ENCODE peak calls at places on chromosomes 2 and 18, in nine cellular contexts. T is ovary, H is left lung, I is neural crest cell, M is neural progenitor cell, J is omental fat pad, G is HFFc6, X is A549, L is mammary epithelial cell. C is an unnamed sample.

GRCh38 chr2:227370791-227371312 is 8.3 kb downstream of the TM4SF20 start:
- DNase-seq in G (peak), H (no peak), L (peak), J (no peak), M (no peak), I (no peak), X (no peak), T (no peak), C (peak)

GRCh38 chr2:105382177-105382576 is 16.7 kb downstream of the FHL2 start:
- DNase-seq in T (no peak), I (no peak), H (no peak), M (no peak), G (no peak), X (no peak), J (no peak), L (no peak), C (no peak)

GRCh38 chr18:33673689-33674088 is 95.7 kb downstream of the ASXL3 start:
- DNase-seq in M (peak), H (no peak), T (no peak), J (no peak), I (no peak), L (no peak), G (no peak), X (no peak), C (no peak)

GRCh38 chr2:222518570-222519381 is 94.4 kb downstream of the SGPP2 start:
- DNase-seq in X (no peak), I (no peak), T (no peak), G (no peak), M (peak), H (no peak), J (no peak), L (peak), C (no peak)

GRCh38 chr18:29883114-29883513 is 1159.4 kb downstream of the DSC3 start:
- DNase-seq in M (no peak), L (no peak), J (no peak), G (no peak), H (no peak), T (no peak), I (no peak), X (no peak), C (no peak)

GRCh38 chr18:8943900-8944870 is 158.3 kb upstream of the NDUFV2 start:
- DNase-seq in H (no peak), T (no peak), M (no peak), J (no peak), I (no peak), L (peak), G (peak), X (no peak), C (peak)

GRCh38 chr2:226835420-226835795 is 446 bp upstream of the RHBDD1 start:
- DNase-seq in J (no peak), H (peak), L (no peak), T (no peak), G (no peak), X (no peak), M (no peak), I (no peak), C (no peak)

GRCh38 chr2:148994341-148994740 is 44.2 kb upstream of the LYPD6B start:
- DNase-seq in J (no peak), T (no peak), M (no peak), I (no peak), H (no peak), G (no peak), L (no peak), X (no peak), C (no peak)

GRCh38 chr2:26706616-26707473 is 14.3 kb downstream of the KCNK3 start:
- DNase-seq in G (no peak), T (peak), X (no peak), J (no peak), H (peak), M (peak), L (no peak), I (no peak), C (no peak)

GRCh38 chr2:44680983-44681481 is 260.5 kb upstream of the SIX3 start:
- DNase-seq in X (no peak), M (peak), L (no peak), I (no peak), H (no peak), J (no peak), T (no peak), G (no peak), C (no peak)

GRCh38 chr2:201406077-201406662 is 45.1 kb downstream of the TRAK2 start:
- DNase-seq in I (no peak), H (no peak), G (peak), L (peak), M (no peak), T (no peak), J (no peak), X (no peak), C (peak)

GRCh38 chr2:10478298-10478625 is 30.1 kb upstream of the ODC1 start:
- DNase-seq in H (peak), T (no peak), G (no peak), X (no peak), I (no peak), J (no peak), L (no peak), M (no peak), C (no peak)

GRCh38 chr2:106876699-106877098 is 9.3 kb downstream of the ST6GAL2 start:
- DNase-seq in M (no peak), L (no peak), X (no peak), J (no peak), H (no peak), I (no peak), T (no peak), G (no peak), C (no peak)

GRCh38 chr2:181430406-181431199 is 26.6 kb upstream of the ITGA4 start:
- DNase-seq in J (no peak), G (peak), I (no peak), H (no peak), T (no peak), X (peak), M (no peak), L (peak), C (no peak)

GRCh38 chr2:24287171-24287570 is 73.2 kb downstream of the ITSN2 start:
- DNase-seq in G (no peak), J (no peak), X (no peak), I (no peak), L (no peak), H (no peak), M (no peak), T (no peak), C (no peak)

GRCh38 chr2:12202702-12203101 is 456.3 kb downstream of the LPIN1 start:
- DNase-seq in G (peak), J (no peak), X (no peak), L (no peak), T (peak), M (no peak), H (no peak), I (no peak), C (peak)

GRCh38 chr18:59218018-59218417 is 1.9 kb upstream of the GRP start:
- DNase-seq in T (no peak), I (no peak), M (peak), L (no peak), J (no peak), G (no peak), H (no peak), X (no peak), C (no peak)

GRCh38 chr2:192957425-192957824 is 762.7 kb upstream of the TMEFF2 start:
- DNase-seq in I (no peak), H (no peak), X (no peak), G (no peak), J (no peak), M (no peak), T (no peak), L (peak), C (no peak)

GRCh38 chr2:219991116-219991515 is 363.7 kb downstream of the SLC4A3 start:
- DNase-seq in L (no peak), X (no peak), H (no peak), T (no peak), J (no peak), I (no peak), M (no peak), G (no peak), C (no peak)

GRCh38 chr2:219985017-219985416 is 357.6 kb downstream of the SLC4A3 start:
- DNase-seq in H (no peak), J (no peak), G (no peak), L (no peak), M (no peak), X (no peak), I (no peak), T (no peak), C (no peak)

GRCh38 chr2:219983836-219984235 is 356.4 kb downstream of the SLC4A3 start:
- DNase-seq in M (no peak), X (no peak), J (no peak), H (no peak), T (no peak), G (no peak), I (no peak), L (no peak), C (no peak)

DNA sequence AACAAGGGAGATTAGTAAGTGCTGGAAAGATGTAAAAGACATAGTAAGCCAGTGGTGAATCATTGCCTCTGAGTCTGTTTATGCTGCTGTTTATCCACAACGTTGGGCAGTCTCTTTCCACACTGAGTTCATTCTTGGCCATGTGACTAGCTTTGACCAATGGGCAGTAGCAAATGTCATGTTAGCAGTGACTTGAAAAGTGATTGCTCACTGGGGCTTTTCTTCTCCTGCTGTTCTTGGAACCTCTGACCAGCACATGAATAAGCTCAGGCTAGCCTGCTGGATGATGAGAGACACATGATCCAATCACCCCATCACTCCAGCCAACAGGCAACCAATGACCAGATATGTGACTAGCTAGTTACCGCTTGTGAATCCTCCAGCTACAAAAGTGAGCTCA is 360.4 kb downstream of the SLC4A3 start:
- DNase-seq in H (no peak), M (no peak), J (no peak), L (peak), I (no peak), G (peak), X (peak), T (no peak), C (peak)
- TF ChIP-seq CTCF in H (no peak), M (no peak), J (no peak), L (no peak), I (no peak), G (no peak), X (no peak), T (no peak), C (no peak)

GRCh38 chr2:231393149-231394131 is 2.1 kb upstream of the B3GNT7 start:
- DNase-seq in L (no peak), I (no peak), H (no peak), T (no peak), J (no peak), G (no peak), X (peak), M (peak), C (no peak)
- TF ChIP-seq CTCF in L (peak), I (peak), H (no peak), T (no peak), J (no peak), G (peak), X (no peak), M (peak), C (peak)

GRCh38 chr2:215002500-215002899 is 135.9 kb downstream of the ABCA12 start:
- DNase-seq in J (no peak), M (peak), T (no peak), X (peak), I (peak), H (no peak), G (peak), L (no peak), C (peak)
- TF ChIP-seq CTCF in J (no peak), M (peak), T (peak), X (peak), I (peak), H (peak), G (peak), L (peak), C (peak)

GRCh38 chr2:46643493-46643892 is 164.1 kb downstream of the TMEM247 start:
- DNase-seq in L (no peak), J (no peak), G (no peak), T (no peak), M (no peak), H (no peak), X (peak), I (no peak), C (no peak)
- TF ChIP-seq CTCF in L (no peak), J (no peak), G (peak), T (no peak), M (peak), H (no peak), X (peak), I (no peak), C (peak)